ENCODE peak calls at places on chromosomes 4 and X, in six cellular contexts. Q is kidney tubule cell, J is endothelial cell, D is RKO, U is A673, H is HTR-8/SVneo. X is an unnamed sample.

GRCh38 chr4:31059753-31060522 is 339.8 kb downstream of the PCDH7 start:
- DNase-seq in Q (no peak), J (no peak), D (no peak), U (peak), H (no peak), X (no peak)

GRCh38 chr4:153211986-153212720 is 7.9 kb downstream of the TRIM2 start:
- DNase-seq in Q (peak), J (no peak), D (no peak), U (no peak), H (no peak), X (peak)

GRCh38 chr4:182066037-182066436 is 177.2 kb upstream of the TENM3 start:
- DNase-seq in Q (no peak), J (no peak), D (no peak), U (no peak), H (no peak), X (no peak)

GRCh38 chr4:78971326-78971725 is 32.1 kb upstream of the PAQR3 start:
- DNase-seq in Q (no peak), J (no peak), D (no peak), U (no peak), H (no peak), X (no peak)

GRCh38 chr4:42315231-42315630 is 82.1 kb upstream of the SHISA3 start:
- DNase-seq in Q (no peak), J (no peak), D (no peak), U (no peak), H (no peak), X (no peak)

GRCh38 chr4:113394730-113395530 is 345.5 kb downstream of the ANK2 start:
- DNase-seq in Q (peak), J (peak), D (peak), U (peak), H (peak), X (peak)

GRCh38 chr4:42391981-42392380 is 5.3 kb upstream of the SHISA3 start:
- DNase-seq in Q (peak), J (no peak), D (peak), U (peak), H (no peak), X (no peak)

GRCh38 chr4:57158762-57159161 is 48.6 kb upstream of the IGFBP7 start:
- DNase-seq in Q (no peak), J (no peak), D (no peak), U (no peak), H (no peak), X (no peak)

GRCh38 chr4:81466841-81467671 is 4.7 kb downstream of the RASGEF1B start:
- DNase-seq in Q (peak), J (peak), D (peak), U (peak), H (no peak), X (peak)

GRCh38 chrX:20498851-20499635 is 232.3 kb upstream of the RPS6KA3 start:
- DNase-seq in Q (no peak), J (no peak), D (no peak), U (no peak), H (no peak), X (no peak)

GRCh38 chr4:111650553-111651183 is 494.6 kb upstream of the FAM241A start:
- DNase-seq in Q (no peak), J (no peak), D (no peak), U (peak), H (no peak), X (no peak)

GRCh38 chrX:66676990-66677389 is 38.1 kb upstream of the EDA2R start:
- DNase-seq in Q (peak), J (no peak), D (peak), U (peak), H (no peak), X (peak)

GRCh38 chrX:73850124-73851013 is 287.4 kb downstream of the CHIC1 start:
- DNase-seq in Q (peak), J (peak), D (peak), U (peak), H (peak), X (no peak)

GRCh38 chr4:6988016-6988715 is 55.0 kb upstream of the TADA2B start:
- DNase-seq in Q (no peak), J (no peak), D (no peak), U (no peak), H (no peak), X (no peak)

X was measured in HFFc6.